ENCODE peak calls at places on chromosomes 1 and 21, in seven cellular contexts. O is colonic mucosa; Y is stomach; W is transverse colon; V is GM20000; R is fibroblast of the aortic adventitia; B is CD4-positive, alpha-beta T cell. C is an unnamed sample.

GRCh38 chr1:228004887-228005462 is 1.8 kb upstream of the WNT3A start:
- DNase-seq in O (no peak), Y (peak), W (no peak), V (no peak), R (no peak), B (no peak), C (no peak)

GRCh38 chr1:162430583-162430982 is 18.6 kb upstream of the SH2D1B start:
- DNase-seq in O (no peak), Y (no peak), W (no peak), V (no peak), R (no peak), B (no peak), C (no peak)

GRCh38 chr1:100296140-100296539 is 30.1 kb downstream of the RTCA start:
- DNase-seq in O (no peak), Y (no peak), W (no peak), V (no peak), R (no peak), B (no peak), C (no peak)

GRCh38 chr1:30894508-30894973 is 14.0 kb downstream of the SDC3 start:
- DNase-seq in O (no peak), Y (no peak), W (no peak), V (no peak), R (no peak), B (no peak), C (no peak)

GRCh38 chr1:172637522-172637921 is 21.4 kb upstream of the FASLG start:
- DNase-seq in O (no peak), Y (no peak), W (no peak), V (no peak), R (peak), B (no peak), C (peak)

GRCh38 chr1:20379075-20379474 is 88.4 kb downstream of the VWA5B1 start:
- DNase-seq in O (no peak), Y (no peak), W (no peak), V (no peak), R (no peak), B (no peak), C (no peak)

GRCh38 chr1:173405758-173406344 is 71.3 kb upstream of the PRDX6 start:
- DNase-seq in O (no peak), Y (no peak), W (no peak), V (no peak), R (peak), B (no peak), C (peak)

GRCh38 chr1:160628799-160629263 is 18.0 kb downstream of the SLAMF1 start:
- DNase-seq in O (no peak), Y (no peak), W (no peak), V (no peak), R (no peak), B (no peak), C (no peak)

GRCh38 chr1:246775531-246776385 is 51.5 kb downstream of the SCCPDH start:
- DNase-seq in O (no peak), Y (no peak), W (no peak), V (no peak), R (no peak), B (no peak), C (no peak)

GRCh38 chr1:198805498-198806151 is 166.8 kb downstream of the PTPRC start:
- DNase-seq in O (no peak), Y (no peak), W (no peak), V (no peak), R (no peak), B (no peak), C (no peak)

GRCh38 chr1:30727796-30728195 is 4.4 kb upstream of the MATN1 start:
- DNase-seq in O (no peak), Y (no peak), W (no peak), V (no peak), R (peak), B (no peak), C (peak)

GRCh38 chr1:220045356-220046051 is 801 bp downstream of the EPRS1 start:
- DNase-seq in O (peak), Y (no peak), W (no peak), V (peak), R (peak), B (no peak), C (peak)

GRCh38 chr21:38987551-38988210 is 182.0 kb downstream of the ETS2 start:
- DNase-seq in O (no peak), Y (no peak), W (no peak), V (no peak), R (no peak), B (no peak), C (no peak)

GRCh38 chr1:23424171-23424959 is at the start of gene TCEA3:
- DNase-seq in O (peak), Y (peak), W (peak), V (peak), R (no peak), B (no peak), C (no peak)

GRCh38 chr1:95117207-95118018 is at the start of gene TLCD4:
- DNase-seq in O (peak), Y (peak), W (peak), V (peak), R (peak), B (no peak), C (peak)

GRCh38 chr1:24720152-24720551 is 25.1 kb upstream of the CLIC4 start:
- DNase-seq in O (peak), Y (peak), W (peak), V (no peak), R (peak), B (no peak), C (peak)

GRCh38 chr1:189323090-189323489 is 1154.6 kb downstream of the BRINP3 start:
- DNase-seq in O (no peak), Y (no peak), W (no peak), V (no peak), R (peak), B (no peak), C (no peak)

GRCh38 chr1:10697621-10698160 is 98.8 kb downstream of the CASZ1 start:
- DNase-seq in O (no peak), Y (no peak), W (no peak), V (no peak), R (no peak), B (no peak), C (no peak)

GRCh38 chr1:115496904-115497527 is 144.8 kb upstream of the VANGL1 start:
- DNase-seq in O (no peak), Y (no peak), W (no peak), V (no peak), R (peak), B (no peak), C (peak)

GRCh38 chr1:46394872-46395465 is 852 bp downstream of the FAAH start:
- DNase-seq in O (no peak), Y (peak), W (no peak), V (no peak), R (peak), B (no peak), C (no peak)

GRCh38 chr1:200410566-200410878 is 686 bp upstream of the ZNF281 start:
- DNase-seq in O (peak), Y (no peak), W (peak), V (peak), R (no peak), B (no peak), C (peak)

GRCh38 chr21:40386301-40386911 is 460.6 kb downstream of the DSCAM start:
- DNase-seq in O (peak), Y (peak), W (peak), V (no peak), R (no peak), B (no peak), C (peak)

GRCh38 chr1:113812661-113813135 is 422 bp upstream of the RSBN1 start:
- DNase-seq in O (no peak), Y (no peak), W (no peak), V (peak), R (no peak), B (no peak), C (no peak)

GRCh38 chr1:177571485-177572076 is 398.3 kb downstream of the SEC16B start:
- DNase-seq in O (no peak), Y (peak), W (no peak), V (no peak), R (peak), B (no peak), C (no peak)

GRCh38 chr1:184060316-184060715 is 8.8 kb downstream of the TSEN15 start:
- DNase-seq in O (no peak), Y (no peak), W (no peak), V (no peak), R (peak), B (no peak), C (peak)

GRCh38 chr1:52032785-52033131 is 852 bp downstream of the KTI12 start:
- DNase-seq in O (peak), Y (peak), W (peak), V (peak), R (peak), B (no peak), C (peak)

GRCh38 chr1:193260925-193261324 is 74.5 kb upstream of the B3GALT2 start:
- DNase-seq in O (no peak), Y (no peak), W (no peak), V (no peak), R (no peak), B (no peak), C (no peak)

GRCh38 chr1:87833158-87833557 is 504.5 kb downstream of the LMO4 start:
- DNase-seq in O (no peak), Y (no peak), W (no peak), V (no peak), R (peak), B (no peak), C (peak)

GRCh38 chr1:101079341-101079740 is 53.8 kb upstream of the DPH5 start:
- DNase-seq in O (no peak), Y (no peak), W (no peak), V (no peak), R (no peak), B (no peak), C (no peak)

GRCh38 chr1:165562576-165562975 is 18.8 kb downstream of the LRRC52 start:
- DNase-seq in O (no peak), Y (no peak), W (no peak), V (no peak), R (peak), B (no peak), C (no peak)

GRCh38 chr1:171948491-171948890 is 107.2 kb downstream of the DNM3 start:
- DNase-seq in O (no peak), Y (no peak), W (no peak), V (no peak), R (no peak), B (no peak), C (peak)

GRCh38 chr1:37989381-37989930 is 366 bp downstream of the SF3A3 start:
- DNase-seq in O (peak), Y (no peak), W (peak), V (peak), R (no peak), B (no peak), C (peak)

GRCh38 chr21:20802631-20803260 is 195.5 kb upstream of the NCAM2 start:
- DNase-seq in O (no peak), Y (no peak), W (no peak), V (no peak), R (no peak), B (no peak), C (no peak)

GRCh38 chr1:196723325-196724185 is 51.1 kb upstream of the CFHR3 start:
- DNase-seq in O (no peak), Y (peak), W (peak), V (peak), R (peak), B (peak), C (peak)

GRCh38 chr21:26719750-26720149 is 125.5 kb downstream of the ADAMTS1 start:
- DNase-seq in O (no peak), Y (no peak), W (no peak), V (no peak), R (no peak), B (no peak), C (peak)

GRCh38 chr1:83998205-83998598 is 730 bp downstream of the TTLL7 start:
- DNase-seq in O (no peak), Y (no peak), W (no peak), V (no peak), R (peak), B (no peak), C (peak)

GRCh38 chr1:119531606-119532323 is 24.8 kb downstream of the HSD3B1 start:
- DNase-seq in O (no peak), Y (no peak), W (no peak), V (no peak), R (peak), B (no peak), C (peak)

DNA sequence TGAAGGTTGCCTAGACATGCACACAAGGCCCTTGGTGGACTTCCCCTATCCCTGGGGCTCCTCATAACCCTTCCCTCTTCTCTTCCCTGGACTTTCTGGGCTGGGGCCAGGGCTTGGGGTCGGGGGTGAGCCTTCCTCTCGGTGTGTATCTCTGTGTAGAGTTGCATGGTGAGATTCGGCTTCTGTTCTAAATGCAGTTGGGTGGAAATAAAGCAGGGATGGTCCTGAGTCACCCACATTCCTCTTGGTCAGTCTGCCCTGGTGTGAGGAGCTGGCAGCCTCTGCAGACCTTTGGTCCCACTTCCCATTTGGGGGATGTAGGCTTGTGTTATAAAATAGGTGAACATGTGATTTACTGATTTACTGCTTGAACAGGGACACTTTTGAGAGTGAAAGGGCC is 38.0 kb downstream of the ADARB1 start:
- DNase-seq in O (no peak), Y (no peak), W (no peak), V (no peak), R (no peak), B (no peak), C (no peak)
- TF ChIP-seq CTCF in O (no peak), Y (no peak), W (no peak), V (no peak), R (no peak), B (no peak), C (no peak)

DNA sequence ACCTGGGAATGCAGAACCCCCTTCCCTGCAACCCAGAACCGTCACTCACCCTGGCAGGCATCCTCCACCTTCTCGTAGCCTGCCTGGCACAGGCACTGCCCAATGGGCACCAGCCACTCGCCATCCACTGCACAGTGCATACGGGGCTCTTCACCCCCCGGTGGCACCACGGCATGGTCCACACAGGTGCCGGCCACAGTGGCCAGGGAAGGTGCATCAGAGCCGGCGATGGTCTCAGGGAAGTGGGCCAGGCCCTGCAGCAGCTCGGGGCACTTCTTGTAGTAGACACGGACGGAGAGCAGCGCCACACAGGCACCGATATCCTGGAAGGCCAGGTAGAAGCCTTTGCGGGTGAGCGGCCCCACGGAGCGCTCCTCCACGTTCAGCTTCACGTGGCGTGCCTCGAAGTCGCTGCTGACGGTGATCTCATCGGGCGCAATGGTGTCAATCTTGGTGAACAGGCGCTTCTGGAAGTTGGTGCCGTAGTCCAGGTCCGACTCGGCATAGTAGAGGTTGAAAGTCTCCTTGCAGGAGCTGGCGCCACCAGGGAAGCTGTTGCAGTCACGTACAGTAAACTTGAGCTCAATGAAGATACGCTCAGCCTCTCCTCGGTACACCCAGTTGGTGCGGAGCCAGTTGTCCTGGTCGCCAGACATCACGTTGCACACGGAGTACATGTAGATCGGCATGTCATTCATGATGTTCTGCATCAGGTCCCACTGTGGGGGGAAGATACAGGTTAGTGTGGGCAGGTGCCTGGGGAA is 7.4 kb downstream of the EPHA2 start:
- DNase-seq in O (no peak), Y (no peak), W (no peak), V (no peak), R (no peak), B (no peak), C (no peak)
- TF ChIP-seq CTCF in O (no peak), Y (no peak), W (no peak), V (no peak), R (no peak), B (no peak), C (no peak)

DNA sequence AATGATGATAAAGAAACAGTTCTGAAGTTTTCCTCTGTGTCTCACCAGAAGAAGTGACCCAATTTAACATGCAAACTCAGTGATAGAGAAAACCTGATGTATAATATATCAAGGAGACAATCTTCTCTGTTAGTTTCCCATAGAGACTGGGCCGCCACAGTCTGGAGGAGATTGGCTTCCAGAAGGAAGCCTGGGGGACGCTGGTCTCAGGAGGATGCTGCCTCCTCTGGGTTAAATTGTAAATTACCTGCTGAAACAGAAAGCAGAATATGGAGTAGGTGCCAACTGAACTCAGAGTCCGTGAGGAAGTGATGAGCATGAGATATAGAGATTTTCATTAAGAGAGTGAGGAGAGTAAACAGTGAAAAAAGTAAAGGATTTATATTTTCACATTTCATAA is 15.8 kb downstream of the OR14I1 start:
- DNase-seq in O (no peak), Y (no peak), W (peak), V (peak), R (no peak), B (no peak), C (no peak)
- TF ChIP-seq CTCF in O (peak), Y (no peak), W (no peak), V (peak), R (no peak), B (peak), C (no peak)

GRCh38 chr1:111448918-111449702 is at the start of the genes ATP5PB and WDR77:
- DNase-seq in O (peak), Y (peak), W (peak), V (peak), R (peak), B (peak), C (peak)
- TF ChIP-seq CTCF in O (no peak), Y (no peak), W (no peak), V (no peak), R (no peak), B (no peak), C (no peak)

GRCh38 chr1:168636200-168636599 is 59.8 kb downstream of the XCL1 start:
- DNase-seq in O (no peak), Y (no peak), W (no peak), V (peak), R (peak), B (no peak), C (no peak)
- TF ChIP-seq CTCF in O (no peak), Y (no peak), W (no peak), V (no peak), R (peak), B (no peak), C (peak)

DNA sequence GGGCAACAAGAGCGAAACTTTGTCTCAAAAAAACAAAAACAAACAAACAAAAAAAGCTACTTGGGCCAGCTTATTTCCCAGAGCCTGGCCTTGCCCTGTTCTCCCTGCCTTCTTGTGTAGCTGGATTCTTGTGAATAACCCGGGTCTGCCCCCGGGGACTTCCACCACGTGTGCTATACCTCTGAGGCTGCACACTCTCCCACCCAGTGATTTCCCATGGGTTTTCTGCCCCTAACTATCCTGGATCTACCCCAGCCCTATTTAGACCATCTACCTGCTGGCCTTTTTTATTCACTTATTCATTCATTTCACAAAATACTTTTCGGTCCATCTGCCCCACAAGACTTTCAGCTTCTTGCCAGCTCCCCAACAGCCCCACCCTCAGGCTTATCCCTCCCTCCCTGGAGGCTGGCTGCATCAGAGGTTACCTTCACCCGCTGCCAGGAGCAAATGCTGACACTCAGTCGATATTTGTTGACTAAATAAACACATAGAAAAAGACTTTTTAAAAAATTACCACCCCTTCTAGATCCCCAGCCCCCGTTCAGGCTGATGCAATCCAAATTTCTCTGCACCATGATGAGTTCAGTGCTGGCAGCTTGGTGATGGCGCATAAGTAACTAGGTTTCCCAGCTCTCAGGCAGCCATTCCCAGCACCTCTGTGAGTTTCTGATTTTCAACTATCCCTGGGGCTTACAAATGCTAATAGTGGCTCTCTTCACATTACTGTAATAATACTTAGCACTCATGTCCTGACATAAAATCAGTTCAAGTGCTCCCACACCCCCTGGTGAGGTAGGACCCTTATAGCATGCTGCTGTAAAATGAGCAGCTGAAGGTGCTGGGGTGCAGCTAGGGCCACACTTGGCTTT is 30.7 kb upstream of the TARBP1 start:
- DNase-seq in O (no peak), Y (no peak), W (no peak), V (no peak), R (peak), B (no peak), C (no peak)
- TF ChIP-seq CTCF in O (no peak), Y (no peak), W (no peak), V (no peak), R (no peak), B (no peak), C (no peak)

DNA sequence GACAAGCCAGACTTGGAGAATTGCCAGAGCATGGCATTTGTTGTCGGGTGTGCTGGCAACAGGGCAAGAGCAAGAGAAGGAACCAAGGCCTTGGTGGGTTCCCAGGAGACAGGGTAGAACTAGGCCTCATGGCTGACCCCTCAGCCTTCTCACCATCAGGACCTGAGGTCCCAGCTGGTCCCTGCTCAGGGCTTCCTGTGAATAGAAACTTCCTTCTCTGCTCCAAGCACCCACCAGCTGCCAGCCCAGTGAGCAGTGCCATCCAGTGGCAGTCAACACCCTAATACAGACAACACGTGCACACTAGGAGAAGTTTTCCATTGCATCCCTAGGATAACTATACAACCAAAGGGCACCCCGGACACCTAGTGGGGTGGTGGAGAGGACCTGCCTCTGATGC is 22.8 kb downstream of the S100A6 start:
- DNase-seq in O (no peak), Y (no peak), W (no peak), V (no peak), R (no peak), B (no peak), C (no peak)
- TF ChIP-seq CTCF in O (no peak), Y (no peak), W (no peak), V (no peak), R (no peak), B (no peak), C (no peak)

C was measured in astrocyte of the spinal cord.